ENCODE peak calls at places on chromosomes 4 and X, in six cellular contexts. D, L, A, V, M and W are unnamed samples. For H3K36me3, the result is how much of the 10 kb centered on the place peaks cover.

GRCh38 chr4:143399113-143399949 is 62.7 kb downstream of the GAB1 start:
- DNase-seq in M (peak), A (peak), L (no peak), V (no peak), D (peak), W (peak)

GRCh38 chr4:17762705-17763104 is 18.7 kb downstream of the FAM184B start:
- DNase-seq in L (no peak), M (no peak), A (no peak), V (peak), D (no peak), W (peak)

GRCh38 chr4:53541577-53542206 is 49.6 kb downstream of the LNX1 start:
- DNase-seq in M (peak), V (peak), L (peak), D (no peak), A (peak), W (peak)

GRCh38 chr4:189088783-189089182 is 851.9 kb upstream of the FRG1 start:
- DNase-seq in V (no peak), A (no peak), M (no peak), L (no peak), D (no peak), W (no peak)

GRCh38 chrX:42585842-42586621 is 191.9 kb downstream of the PPP1R2C start:
- DNase-seq in M (no peak), L (no peak), A (no peak), V (no peak), D (no peak), W (no peak)

GRCh38 chr4:39613093-39613656 is 25.5 kb downstream of the SMIM14 start:
- DNase-seq in V (peak), D (no peak), L (no peak), A (no peak), M (no peak), W (peak)

GRCh38 chr4:121016630-121017029 is 55.7 kb downstream of the NDNF start:
- DNase-seq in A (peak), M (no peak), L (no peak), V (no peak), D (no peak), W (no peak)

GRCh38 chrX:38108364-38108763 is 102.0 kb downstream of the SYTL5 start:
- DNase-seq in A (no peak), L (no peak), M (no peak), D (no peak), V (peak), W (no peak)

GRCh38 chrX:13091111-13091765 is 46.8 kb upstream of the FAM9C start:
- DNase-seq in V (no peak), L (no peak), A (no peak), D (no peak), M (no peak), W (no peak)

GRCh38 chrX:43655151-43655676 is 885 bp upstream of the MAOA start:
- DNase-seq in L (no peak), V (peak), A (peak), M (peak), D (no peak), W (peak)

GRCh38 chr4:15920723-15921591 is 17.6 kb downstream of the FGFBP1 start:
- DNase-seq in L (peak), D (no peak), V (peak), M (no peak), A (peak), W (peak)

GRCh38 chrX:22629105-22629725 is 356.5 kb downstream of the CBLL2 start:
- DNase-seq in D (no peak), A (no peak), M (no peak), V (peak), L (no peak), W (peak)

DNA sequence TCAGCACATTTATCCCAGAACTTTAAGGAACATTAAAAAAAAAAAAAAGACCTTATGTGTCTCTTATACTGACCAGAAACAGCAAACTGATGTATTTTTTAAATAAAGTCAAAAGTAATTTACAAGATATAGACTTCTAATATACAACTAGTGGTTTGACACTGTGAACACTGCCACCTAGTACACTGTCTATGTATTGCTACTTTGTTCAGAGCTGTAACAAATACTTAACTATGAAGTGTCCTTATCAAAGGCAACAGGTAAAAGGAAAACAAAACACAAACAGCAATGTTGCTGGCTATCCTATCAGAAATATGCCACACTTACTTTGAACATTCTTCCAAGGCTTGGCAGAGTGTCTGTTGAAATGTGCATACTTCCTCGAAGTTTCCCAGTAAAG is 60.4 kb downstream of the CD40LG start:
- DNase-seq in V (no peak), M (peak), A (no peak), D (peak), L (no peak), W (peak)
- TF ChIP-seq CTCF in V (no peak), M (peak), A (peak), D (peak), L (peak), W (peak)

GRCh38 chr4:7007944-7008343 is 35.2 kb upstream of the TADA2B start:
- DNase-seq in A (no peak), M (no peak), L (no peak), V (no peak), D (no peak), W (no peak)
- H3K36me3 ChIP-seq in A (under half), M (under half), L (under half), V (under half), D (half or more), W (under half)

GRCh38 chr4:76651616-76652015 is 216.6 kb downstream of the SHROOM3 start:
- DNase-seq in L (no peak), A (no peak), D (no peak), M (no peak), V (peak), W (no peak)

GRCh38 chr4:76654796-76655195 is 219.8 kb downstream of the SHROOM3 start:
- DNase-seq in M (no peak), D (no peak), A (no peak), V (peak), L (no peak), W (no peak)

GRCh38 chr4:76655566-76656479 is 220.8 kb downstream of the SHROOM3 start:
- DNase-seq in A (no peak), L (no peak), V (peak), M (no peak), D (no peak), W (no peak)

GRCh38 chr4:76652389-76652788 is 217.4 kb downstream of the SHROOM3 start:
- DNase-seq in A (no peak), M (no peak), D (no peak), V (no peak), L (no peak), W (no peak)

GRCh38 chr4:76654084-76654483 is 219.1 kb downstream of the SHROOM3 start:
- DNase-seq in D (no peak), M (no peak), A (no peak), V (no peak), L (no peak), W (no peak)
- TF ChIP-seq CTCF in D (no peak), M (no peak), A (no peak), V (no peak), L (no peak), W (no peak)

DNA sequence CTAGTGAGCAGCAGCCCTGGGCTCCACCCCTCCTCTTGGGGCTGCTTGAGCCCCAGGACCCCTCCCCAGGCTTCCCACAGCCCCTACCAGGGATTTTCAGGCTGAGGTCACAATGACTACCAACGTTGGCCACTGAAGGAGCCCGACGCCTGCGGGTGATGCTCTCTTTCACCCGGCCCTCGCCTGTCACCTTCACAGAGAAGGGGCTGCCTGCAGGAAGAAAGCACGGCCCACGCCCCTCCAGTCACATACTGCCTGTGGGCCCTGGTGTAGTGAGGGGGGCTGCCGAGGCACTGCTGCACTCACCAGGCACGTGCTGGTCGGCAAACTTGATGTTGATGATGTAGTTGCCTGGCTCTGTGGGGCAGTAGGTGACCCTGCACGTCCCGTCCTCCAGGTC is 22.0 kb downstream of the FLNA start:
- DNase-seq in M (no peak), L (no peak), D (no peak), V (no peak), A (no peak), W (no peak)
- H3K36me3 ChIP-seq in M (under half), L (half or more), D (half or more), V (half or more), A (under half), W (under half)

GRCh38 chrX:19225906-19226305 is 103.6 kb upstream of the ADGRG2 start:
- DNase-seq in V (peak), M (peak), L (no peak), A (peak), D (no peak), W (peak)
- TF ChIP-seq CTCF in V (no peak), M (peak), L (peak), A (peak), D (peak), W (peak)

GRCh38 chr4:24550773-24551172 is 33.6 kb downstream of the DHX15 start:
- DNase-seq in D (no peak), V (no peak), A (no peak), L (no peak), M (no peak), W (no peak)
- H3K36me3 ChIP-seq in D (half or more), V (under half), A (under half), L (under half), M (half or more), W (under half)

GRCh38 chrX:149687991-149688390 is 23.9 kb upstream of the MAGEA11 start:
- DNase-seq in M (no peak), L (no peak), D (no peak), A (no peak), V (no peak), W (no peak)
- TF ChIP-seq CTCF in M (no peak), L (no peak), D (no peak), A (no peak), V (no peak), W (no peak)

GRCh38 chr4:139525414-139525813 is 30.6 kb downstream of the SETD7 start:
- DNase-seq in A (no peak), D (no peak), V (no peak), L (no peak), M (no peak), W (no peak)
- H3K36me3 ChIP-seq in A (under half), D (under half), V (under half), L (under half), M (under half), W (under half)

DNA sequence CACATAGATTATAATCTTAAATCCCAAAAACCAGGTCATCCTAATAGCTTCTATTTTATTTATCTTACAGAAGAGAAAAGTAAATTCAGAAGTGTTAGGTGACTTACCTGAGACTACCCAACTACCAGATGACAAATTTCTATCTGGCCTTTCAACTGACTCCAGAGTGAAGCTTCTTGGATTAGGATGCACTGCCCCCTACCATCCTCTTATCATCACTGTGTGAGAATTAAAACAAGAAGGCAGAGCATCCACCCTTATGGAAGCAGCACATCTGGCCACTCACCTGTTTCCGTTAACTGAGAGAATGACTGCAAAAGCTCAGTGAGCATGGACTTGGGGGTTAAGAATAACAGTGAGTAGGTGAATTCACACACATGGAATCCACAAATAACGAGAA is 502.6 kb upstream of the TECRL start:
- DNase-seq in A (no peak), M (no peak), D (no peak), L (no peak), V (no peak), W (no peak)
- TF ChIP-seq CTCF in A (no peak), M (no peak), D (no peak), L (no peak), V (no peak), W (no peak)